ENCODE peak calls at places on chromosome 1, in ten cellular contexts. E is activated T-helper 1 cell treated with anti-CD3 and anti-CD28 coated beads, Interleukin-2, amount 50 U/mL, for 16 hours; A is effector CD4-positive, alpha-beta T cell; H is bronchial epithelial cell; G is stimulated activated CD8-positive, alpha-beta memory T cell treated with anti-CD3 and anti-CD28 coated beads, Interleukin-7, amount 100 ng/mL, for 1 hour; Q is GM13976; O is mucosa of gallbladder; C is GM12891; U is ELR; D is activated CD8-positive, alpha-beta T cell treated with anti-CD3 and anti-CD28 coated beads, Interleukin-2, amount 10 ng/mL, durations not matched to agents 7 days and 5 days. N is an unnamed sample.

GRCh38 chr1:114676115-114676514 is 6.3 kb upstream of the DENND2C start:
- DNase-seq in E (no peak), A (no peak), H (no peak), G (no peak), Q (no peak), O (no peak), C (no peak), U (no peak), D (no peak), N (no peak)

GRCh38 chr1:59156526-59157196 is 140.2 kb upstream of the FGGY start:
- DNase-seq in E (no peak), A (no peak), H (no peak), G (no peak), Q (no peak), O (no peak), C (no peak), U (peak; percentile 72), D (no peak), N (no peak)

GRCh38 chr1:197399691-197400521 is 131.9 kb downstream of the CRB1 start:
- DNase-seq in E (no peak), A (no peak), H (peak; percentile 74), G (no peak), Q (peak; percentile 27), O (no peak), C (no peak), U (peak; percentile 75), D (peak; percentile 48), N (peak; percentile 15)

GRCh38 chr1:21587602-21587953 is 78.4 kb downstream of the ALPL start:
- DNase-seq in E (no peak), A (no peak), H (no peak), G (no peak), Q (no peak), O (no peak), C (no peak), U (no peak), D (no peak), N (no peak)

GRCh38 chr1:59520194-59520593 is 223.3 kb downstream of the FGGY start:
- DNase-seq in E (no peak), A (no peak), H (no peak), G (no peak), Q (no peak), O (no peak), C (no peak), U (no peak), D (no peak), N (no peak)

GRCh38 chr1:10508511-10508951 is 33.8 kb downstream of the PEX14 start:
- DNase-seq in E (no peak), A (no peak), H (no peak), G (no peak), Q (no peak), O (no peak), C (no peak), U (no peak), D (no peak), N (no peak)

GRCh38 chr1:88890790-88891317 is 513 bp downstream of the GTF2B start:
- DNase-seq in E (no peak), A (peak; percentile 18), H (peak; percentile 31), G (peak; percentile 7), Q (peak; percentile 38), O (peak; percentile 41), C (no peak), U (peak; percentile 64), D (peak; percentile 54), N (no peak)

GRCh38 chr1:46485564-46486431 is 3.8 kb upstream of the DMBX1 start:
- DNase-seq in E (no peak), A (no peak), H (no peak), G (no peak), Q (no peak), O (no peak), C (no peak), U (no peak), D (no peak), N (no peak)